ENCODE peak calls at places on chromosomes 12 and 14, in ten cellular contexts. One of them, this sample, is unnamed.

GRCh38 chr12:12206776-12207388 is 60.0 kb downstream of the LRP6 start:
- DNase-seq in transverse colon: no peak
- DNase-seq in Peyer's patch: no peak
- DNase-seq in H1: no peak
- DNase-seq in prostate gland: no peak
- DNase-seq in K562: no peak
- DNase-seq in breast epithelium: no peak
- DNase-seq in NB4: no peak
- DNase-seq in heart left ventricle: no peak
- DNase-seq in ovary: no peak
- DNase-seq in this sample: no peak

GRCh38 chr14:79732911-79733310 is 478.4 kb downstream of the DIO2 start:
- DNase-seq in transverse colon: no peak
- DNase-seq in Peyer's patch: no peak
- DNase-seq in H1: no peak
- DNase-seq in prostate gland: no peak
- DNase-seq in K562: no peak
- DNase-seq in breast epithelium: no peak
- DNase-seq in NB4: no peak
- DNase-seq in heart left ventricle: no peak
- DNase-seq in ovary: no peak
- DNase-seq in this sample: no peak

GRCh38 chr14:100663528-100664052 is 63.1 kb upstream of the DLK1 start:
- DNase-seq in transverse colon: no peak
- DNase-seq in Peyer's patch: no peak
- DNase-seq in H1: no peak
- DNase-seq in prostate gland: no peak
- DNase-seq in K562: no peak
- DNase-seq in breast epithelium: no peak
- DNase-seq in NB4: no peak
- DNase-seq in heart left ventricle: no peak
- DNase-seq in ovary: no peak
- DNase-seq in this sample: no peak

GRCh38 chr12:49708851-49709250 is 1.6 kb upstream of the FMNL3 start:
- DNase-seq in transverse colon: no peak
- DNase-seq in Peyer's patch: no peak
- DNase-seq in H1: no peak
- DNase-seq in prostate gland: no peak
- DNase-seq in K562: no peak
- DNase-seq in breast epithelium: no peak
- DNase-seq in NB4: no peak
- DNase-seq in heart left ventricle: no peak
- DNase-seq in ovary: no peak
- DNase-seq in this sample: no peak

GRCh38 chr14:35412281-35413057 is 7.9 kb upstream of the NFKBIA start:
- DNase-seq in transverse colon: no peak
- DNase-seq in Peyer's patch: peak
- DNase-seq in H1: no peak
- DNase-seq in prostate gland: no peak
- DNase-seq in K562: no peak
- DNase-seq in breast epithelium: no peak
- DNase-seq in NB4: no peak
- DNase-seq in heart left ventricle: no peak
- DNase-seq in ovary: no peak
- DNase-seq in this sample: no peak

GRCh38 chr14:67077914-67078313 is 111.3 kb upstream of the GARIN2 start:
- DNase-seq in transverse colon: no peak
- DNase-seq in Peyer's patch: no peak
- DNase-seq in H1: no peak
- DNase-seq in prostate gland: no peak
- DNase-seq in K562: no peak
- DNase-seq in breast epithelium: no peak
- DNase-seq in NB4: no peak
- DNase-seq in heart left ventricle: no peak
- DNase-seq in ovary: no peak
- DNase-seq in this sample: no peak

GRCh38 chr14:21719841-21720240 is 46.2 kb upstream of the OR4E1 start:
- DNase-seq in transverse colon: no peak
- DNase-seq in Peyer's patch: no peak
- DNase-seq in H1: no peak
- DNase-seq in prostate gland: no peak
- DNase-seq in K562: no peak
- DNase-seq in breast epithelium: no peak
- DNase-seq in NB4: no peak
- DNase-seq in heart left ventricle: no peak
- DNase-seq in ovary: no peak
- DNase-seq in this sample: no peak

GRCh38 chr14:90562652-90563051 is 165.8 kb downstream of the CALM1 start:
- DNase-seq in transverse colon: no peak
- DNase-seq in Peyer's patch: no peak
- DNase-seq in H1: no peak
- DNase-seq in prostate gland: no peak
- DNase-seq in K562: no peak
- DNase-seq in breast epithelium: no peak
- DNase-seq in NB4: no peak
- DNase-seq in heart left ventricle: no peak
- DNase-seq in ovary: no peak
- DNase-seq in this sample: no peak

GRCh38 chr12:103043531-103044445 is 86.3 kb downstream of the ASCL1 start:
- DNase-seq in transverse colon: no peak
- DNase-seq in Peyer's patch: no peak
- DNase-seq in H1: no peak
- DNase-seq in prostate gland: no peak
- DNase-seq in K562: no peak
- DNase-seq in breast epithelium: no peak
- DNase-seq in NB4: no peak
- DNase-seq in heart left ventricle: no peak
- DNase-seq in ovary: no peak
- DNase-seq in this sample: no peak

GRCh38 chr14:71956920-71957563 is 24.8 kb downstream of the RGS6 start:
- DNase-seq in transverse colon: no peak
- DNase-seq in Peyer's patch: no peak
- DNase-seq in H1: no peak
- DNase-seq in prostate gland: no peak
- DNase-seq in K562: no peak
- DNase-seq in breast epithelium: no peak
- DNase-seq in NB4: no peak
- DNase-seq in heart left ventricle: no peak
- DNase-seq in ovary: no peak
- DNase-seq in this sample: no peak

GRCh38 chr12:20624718-20625117 is 70.4 kb upstream of the SLCO1C1 start:
- DNase-seq in transverse colon: no peak
- DNase-seq in Peyer's patch: no peak
- DNase-seq in H1: no peak
- DNase-seq in prostate gland: no peak
- DNase-seq in K562: no peak
- DNase-seq in breast epithelium: no peak
- DNase-seq in NB4: no peak
- DNase-seq in heart left ventricle: no peak
- DNase-seq in ovary: no peak
- DNase-seq in this sample: no peak

GRCh38 chr12:80892597-80893445 is 44.9 kb downstream of the LIN7A start:
- DNase-seq in transverse colon: no peak
- DNase-seq in Peyer's patch: no peak
- DNase-seq in H1: no peak
- DNase-seq in prostate gland: no peak
- DNase-seq in K562: no peak
- DNase-seq in breast epithelium: no peak
- DNase-seq in NB4: no peak
- DNase-seq in heart left ventricle: no peak
- DNase-seq in ovary: no peak
- DNase-seq in this sample: no peak

GRCh38 chr12:1373887-1374286 is 220.5 kb downstream of the FBXL14 start:
- DNase-seq in transverse colon: no peak
- DNase-seq in Peyer's patch: no peak
- DNase-seq in H1: no peak
- DNase-seq in prostate gland: no peak
- DNase-seq in K562: no peak
- DNase-seq in breast epithelium: no peak
- DNase-seq in NB4: no peak
- DNase-seq in heart left ventricle: no peak
- DNase-seq in ovary: no peak
- DNase-seq in this sample: no peak

GRCh38 chr12:15712823-15713663 is 76.1 kb downstream of the EPS8 start:
- DNase-seq in transverse colon: peak
- DNase-seq in Peyer's patch: peak
- DNase-seq in H1: no peak
- DNase-seq in prostate gland: no peak
- DNase-seq in K562: no peak
- DNase-seq in breast epithelium: no peak
- DNase-seq in NB4: no peak
- DNase-seq in heart left ventricle: peak
- DNase-seq in ovary: no peak
- DNase-seq in this sample: no peak

DNA sequence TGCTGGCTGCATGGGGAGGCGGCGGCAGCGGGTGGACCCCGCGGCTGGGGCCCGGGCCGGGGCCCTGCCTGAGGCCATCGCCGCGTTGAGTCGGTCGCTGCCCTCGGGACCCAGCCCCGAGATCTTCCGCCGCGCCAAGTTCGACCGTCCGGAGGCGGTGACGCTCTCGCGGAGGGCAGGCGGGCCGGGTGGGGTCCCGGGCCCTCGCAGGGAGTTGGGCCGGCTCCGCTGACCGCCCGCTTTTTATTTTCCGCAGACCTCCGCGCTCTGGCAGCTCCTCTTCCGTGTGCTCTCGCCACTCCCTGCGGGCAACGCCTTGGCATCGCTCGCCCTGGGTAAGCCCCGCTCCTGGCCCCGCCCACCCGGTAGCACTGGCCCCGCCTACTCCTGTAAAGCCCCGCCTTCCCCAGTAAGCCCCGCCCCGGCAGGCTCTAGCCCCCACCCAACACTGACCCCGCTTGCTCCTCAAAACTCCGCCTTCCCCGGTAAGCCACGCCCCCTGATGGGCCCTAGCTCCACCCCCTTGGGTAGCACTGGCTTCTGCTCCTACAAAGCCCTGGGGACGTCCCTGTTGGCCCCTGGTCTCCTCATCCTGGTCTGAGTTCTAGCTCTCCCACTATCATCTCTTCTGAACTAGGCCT is 440 bp downstream of the TEDC1 start:
- DNase-seq in transverse colon: peak
- DNase-seq in Peyer's patch: peak
- DNase-seq in H1: no peak
- DNase-seq in prostate gland: no peak
- DNase-seq in K562: peak
- DNase-seq in breast epithelium: peak
- DNase-seq in NB4: peak
- DNase-seq in heart left ventricle: peak
- DNase-seq in ovary: peak
- DNase-seq in this sample: peak
- TF ChIP-seq POLR2A in transverse colon: peak
- TF ChIP-seq POLR2A in Peyer's patch: no peak
- TF ChIP-seq POLR2A in H1: no peak
- TF ChIP-seq POLR2A in prostate gland: no peak
- TF ChIP-seq POLR2A in K562: peak
- TF ChIP-seq POLR2A in breast epithelium: no peak
- TF ChIP-seq POLR2A in NB4: no peak
- TF ChIP-seq POLR2A in heart left ventricle: no peak
- TF ChIP-seq POLR2A in ovary: peak
- TF ChIP-seq POLR2A in this sample: no peak

DNA sequence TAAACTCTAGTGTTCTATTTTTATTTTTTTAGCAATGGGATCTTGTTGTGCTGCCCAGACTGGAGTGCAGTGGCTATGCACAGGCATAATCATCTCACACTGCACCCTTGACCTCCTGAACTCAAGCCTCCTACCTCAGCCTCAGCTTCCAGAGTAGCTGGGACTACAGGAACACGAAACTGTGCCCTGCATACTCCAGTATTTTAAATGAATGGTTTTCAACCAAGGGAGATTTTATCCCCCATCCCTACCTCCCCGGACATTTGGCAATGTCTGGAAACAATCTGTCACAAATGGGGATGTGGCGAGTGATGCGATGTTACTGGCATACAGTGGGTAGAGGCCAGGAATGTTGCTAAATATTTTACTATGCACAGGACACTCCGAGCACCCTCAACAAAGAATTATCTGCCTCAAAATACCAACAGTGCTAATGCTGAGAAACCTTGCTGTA is 2.1 kb downstream of the CBX5 start:
- DNase-seq in transverse colon: no peak
- DNase-seq in Peyer's patch: no peak
- DNase-seq in H1: no peak
- DNase-seq in prostate gland: no peak
- DNase-seq in K562: no peak
- DNase-seq in breast epithelium: no peak
- DNase-seq in NB4: peak
- DNase-seq in heart left ventricle: no peak
- DNase-seq in ovary: no peak
- DNase-seq in this sample: no peak
- H3K4me3 ChIP-seq in transverse colon: no peak
- H3K4me3 ChIP-seq in Peyer's patch: peak
- H3K4me3 ChIP-seq in H1: peak
- H3K4me3 ChIP-seq in prostate gland: no peak
- H3K4me3 ChIP-seq in K562: peak
- H3K4me3 ChIP-seq in breast epithelium: no peak
- H3K4me3 ChIP-seq in NB4: peak
- H3K4me3 ChIP-seq in heart left ventricle: peak
- H3K4me3 ChIP-seq in ovary: no peak
- H3K4me3 ChIP-seq in this sample: no peak

DNA sequence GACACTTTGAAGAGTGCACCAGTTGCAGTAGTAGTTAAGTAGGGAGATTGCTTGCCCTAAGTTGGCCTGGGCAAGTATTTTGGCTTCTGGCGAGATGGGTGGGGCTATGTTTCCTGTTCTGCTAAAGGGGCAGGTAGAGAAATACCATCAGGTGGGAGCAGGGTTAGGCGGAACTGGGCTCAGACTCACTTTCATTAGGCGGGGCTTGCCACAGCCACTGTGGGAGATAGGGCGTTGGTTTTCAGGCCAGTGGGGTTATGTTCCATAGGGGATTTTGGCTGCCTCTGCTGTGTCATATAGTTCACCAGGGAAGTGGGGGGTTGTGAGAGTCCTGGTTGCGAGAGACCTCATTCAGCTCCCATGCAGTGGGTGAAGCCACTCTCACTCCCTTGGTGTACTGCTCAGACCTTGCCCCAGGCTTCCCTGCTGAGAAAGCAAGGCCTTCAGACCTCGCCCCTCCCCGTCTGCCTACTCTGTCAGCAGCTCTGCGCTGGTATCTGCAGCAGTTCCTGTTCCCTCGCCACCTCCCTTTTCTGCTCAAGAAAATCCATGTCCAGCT is 43.3 kb downstream of the AEBP2 start:
- DNase-seq in transverse colon: no peak
- DNase-seq in Peyer's patch: no peak
- DNase-seq in H1: no peak
- DNase-seq in prostate gland: no peak
- DNase-seq in K562: peak
- DNase-seq in breast epithelium: no peak
- DNase-seq in NB4: peak
- DNase-seq in heart left ventricle: peak
- DNase-seq in ovary: no peak
- DNase-seq in this sample: peak
- TF ChIP-seq CTCF in transverse colon: no peak
- TF ChIP-seq CTCF in Peyer's patch: no peak
- TF ChIP-seq CTCF in H1: no peak
- TF ChIP-seq CTCF in prostate gland: no peak
- TF ChIP-seq CTCF in K562: no peak
- TF ChIP-seq CTCF in breast epithelium: no peak
- TF ChIP-seq CTCF in NB4: no peak
- TF ChIP-seq CTCF in heart left ventricle: no peak
- TF ChIP-seq CTCF in ovary: no peak
- TF ChIP-seq CTCF in this sample: no peak

GRCh38 chr12:6092784-6093722 is 31.4 kb downstream of the VWF start:
- DNase-seq in transverse colon: peak
- DNase-seq in Peyer's patch: peak
- DNase-seq in H1: no peak
- DNase-seq in prostate gland: no peak
- DNase-seq in K562: no peak
- DNase-seq in breast epithelium: peak
- DNase-seq in NB4: peak
- DNase-seq in heart left ventricle: no peak
- DNase-seq in ovary: no peak
- DNase-seq in this sample: peak
- TF ChIP-seq POLR2A in transverse colon: no peak
- TF ChIP-seq POLR2A in Peyer's patch: no peak
- TF ChIP-seq POLR2A in H1: no peak
- TF ChIP-seq POLR2A in prostate gland: no peak
- TF ChIP-seq POLR2A in K562: no peak
- TF ChIP-seq POLR2A in breast epithelium: no peak
- TF ChIP-seq POLR2A in NB4: no peak
- TF ChIP-seq POLR2A in heart left ventricle: no peak
- TF ChIP-seq POLR2A in ovary: no peak
- TF ChIP-seq POLR2A in this sample: no peak